ENCODE peak calls at places on chromosomes 13 and 19, in six cellular contexts. One of them, this sample, is unnamed.

GRCh38 chr13:100675660-100676129 is 1.1 kb upstream of the TMTC4 start:
- DNase-seq in activated CD4-positive, alpha-beta T cell treated with anti-CD3 and anti-CD28 coated beads, Interleukin-2, amount 50 U/mL, for 24 hours: no peak
- DNase-seq in sciatic nerve: no peak
- DNase-seq in midbrain: no peak
- DNase-seq in stimulated activated CD4-positive, alpha-beta T cell treated with anti-CD3 and anti-CD28 coated beads, Interleukin-1b, Interleukin-23, amount 100 ng/mL, for 24 hours: no peak
- DNase-seq in thyroid gland: no peak
- DNase-seq in this sample: no peak

GRCh38 chr13:47499358-47500150 is 501.5 kb downstream of the SUCLA2 start:
- DNase-seq in activated CD4-positive, alpha-beta T cell treated with anti-CD3 and anti-CD28 coated beads, Interleukin-2, amount 50 U/mL, for 24 hours: no peak
- DNase-seq in sciatic nerve: no peak
- DNase-seq in midbrain: no peak
- DNase-seq in stimulated activated CD4-positive, alpha-beta T cell treated with anti-CD3 and anti-CD28 coated beads, Interleukin-1b, Interleukin-23, amount 100 ng/mL, for 24 hours: no peak
- DNase-seq in thyroid gland: no peak
- DNase-seq in this sample: no peak

GRCh38 chr13:99135591-99135990 is 65.1 kb upstream of the UBAC2 start:
- DNase-seq in activated CD4-positive, alpha-beta T cell treated with anti-CD3 and anti-CD28 coated beads, Interleukin-2, amount 50 U/mL, for 24 hours: no peak
- DNase-seq in sciatic nerve: no peak
- DNase-seq in midbrain: no peak
- DNase-seq in stimulated activated CD4-positive, alpha-beta T cell treated with anti-CD3 and anti-CD28 coated beads, Interleukin-1b, Interleukin-23, amount 100 ng/mL, for 24 hours: no peak
- DNase-seq in thyroid gland: no peak
- DNase-seq in this sample: no peak

GRCh38 chr19:23597661-23598060 is 89.4 kb downstream of the ZNF675 start:
- DNase-seq in activated CD4-positive, alpha-beta T cell treated with anti-CD3 and anti-CD28 coated beads, Interleukin-2, amount 50 U/mL, for 24 hours: no peak
- DNase-seq in sciatic nerve: no peak
- DNase-seq in midbrain: no peak
- DNase-seq in stimulated activated CD4-positive, alpha-beta T cell treated with anti-CD3 and anti-CD28 coated beads, Interleukin-1b, Interleukin-23, amount 100 ng/mL, for 24 hours: no peak
- DNase-seq in thyroid gland: no peak
- DNase-seq in this sample: no peak

GRCh38 chr19:58544591-58545285 is 874 bp downstream of the TRIM28 start:
- DNase-seq in activated CD4-positive, alpha-beta T cell treated with anti-CD3 and anti-CD28 coated beads, Interleukin-2, amount 50 U/mL, for 24 hours: peak; percentile 52
- DNase-seq in sciatic nerve: no peak
- DNase-seq in midbrain: no peak
- DNase-seq in stimulated activated CD4-positive, alpha-beta T cell treated with anti-CD3 and anti-CD28 coated beads, Interleukin-1b, Interleukin-23, amount 100 ng/mL, for 24 hours: no peak
- DNase-seq in thyroid gland: peak; percentile 43
- DNase-seq in this sample: no peak

GRCh38 chr13:34155931-34156607 is 338.1 kb downstream of the RFC3 start:
- DNase-seq in activated CD4-positive, alpha-beta T cell treated with anti-CD3 and anti-CD28 coated beads, Interleukin-2, amount 50 U/mL, for 24 hours: no peak
- DNase-seq in sciatic nerve: no peak
- DNase-seq in midbrain: no peak
- DNase-seq in stimulated activated CD4-positive, alpha-beta T cell treated with anti-CD3 and anti-CD28 coated beads, Interleukin-1b, Interleukin-23, amount 100 ng/mL, for 24 hours: no peak
- DNase-seq in thyroid gland: no peak
- DNase-seq in this sample: peak; percentile 68

GRCh38 chr13:74795526-74795925 is 661.3 kb upstream of the KLF12 start:
- DNase-seq in activated CD4-positive, alpha-beta T cell treated with anti-CD3 and anti-CD28 coated beads, Interleukin-2, amount 50 U/mL, for 24 hours: no peak
- DNase-seq in sciatic nerve: no peak
- DNase-seq in midbrain: peak; percentile 18
- DNase-seq in stimulated activated CD4-positive, alpha-beta T cell treated with anti-CD3 and anti-CD28 coated beads, Interleukin-1b, Interleukin-23, amount 100 ng/mL, for 24 hours: no peak
- DNase-seq in thyroid gland: no peak
- DNase-seq in this sample: no peak

GRCh38 chr13:98454389-98454881 is 122.5 kb downstream of the STK24 start:
- DNase-seq in activated CD4-positive, alpha-beta T cell treated with anti-CD3 and anti-CD28 coated beads, Interleukin-2, amount 50 U/mL, for 24 hours: no peak
- DNase-seq in sciatic nerve: no peak
- DNase-seq in midbrain: peak; percentile 43
- DNase-seq in stimulated activated CD4-positive, alpha-beta T cell treated with anti-CD3 and anti-CD28 coated beads, Interleukin-1b, Interleukin-23, amount 100 ng/mL, for 24 hours: no peak
- DNase-seq in thyroid gland: peak; percentile 55
- DNase-seq in this sample: peak; percentile 96

GRCh38 chr19:2719910-2720776 is 1.0 kb downstream of the DIRAS1 start:
- DNase-seq in activated CD4-positive, alpha-beta T cell treated with anti-CD3 and anti-CD28 coated beads, Interleukin-2, amount 50 U/mL, for 24 hours: no peak
- DNase-seq in sciatic nerve: no peak
- DNase-seq in midbrain: peak; percentile 12
- DNase-seq in stimulated activated CD4-positive, alpha-beta T cell treated with anti-CD3 and anti-CD28 coated beads, Interleukin-1b, Interleukin-23, amount 100 ng/mL, for 24 hours: no peak
- DNase-seq in thyroid gland: no peak
- DNase-seq in this sample: peak; percentile 47

GRCh38 chr13:39263033-39263432 is 224.8 kb downstream of the NHLRC3 start:
- DNase-seq in activated CD4-positive, alpha-beta T cell treated with anti-CD3 and anti-CD28 coated beads, Interleukin-2, amount 50 U/mL, for 24 hours: peak; percentile 45
- DNase-seq in sciatic nerve: peak; percentile 58
- DNase-seq in midbrain: peak; percentile 78
- DNase-seq in stimulated activated CD4-positive, alpha-beta T cell treated with anti-CD3 and anti-CD28 coated beads, Interleukin-1b, Interleukin-23, amount 100 ng/mL, for 24 hours: no peak
- DNase-seq in thyroid gland: peak; percentile 24
- DNase-seq in this sample: peak; percentile 55

GRCh38 chr19:8220481-8220880 is 11.3 kb downstream of the CERS4 start:
- DNase-seq in activated CD4-positive, alpha-beta T cell treated with anti-CD3 and anti-CD28 coated beads, Interleukin-2, amount 50 U/mL, for 24 hours: no peak
- DNase-seq in sciatic nerve: no peak
- DNase-seq in midbrain: no peak
- DNase-seq in stimulated activated CD4-positive, alpha-beta T cell treated with anti-CD3 and anti-CD28 coated beads, Interleukin-1b, Interleukin-23, amount 100 ng/mL, for 24 hours: no peak
- DNase-seq in thyroid gland: no peak
- DNase-seq in this sample: peak; percentile 31

GRCh38 chr13:40146586-40147240 is 491.3 kb downstream of the COG6 start:
- DNase-seq in activated CD4-positive, alpha-beta T cell treated with anti-CD3 and anti-CD28 coated beads, Interleukin-2, amount 50 U/mL, for 24 hours: peak; percentile 34
- DNase-seq in sciatic nerve: no peak
- DNase-seq in midbrain: no peak
- DNase-seq in stimulated activated CD4-positive, alpha-beta T cell treated with anti-CD3 and anti-CD28 coated beads, Interleukin-1b, Interleukin-23, amount 100 ng/mL, for 24 hours: no peak
- DNase-seq in thyroid gland: no peak
- DNase-seq in this sample: peak; percentile 14

GRCh38 chr13:77696006-77696862 is 1.3 kb upstream of the SLAIN1 start:
- DNase-seq in activated CD4-positive, alpha-beta T cell treated with anti-CD3 and anti-CD28 coated beads, Interleukin-2, amount 50 U/mL, for 24 hours: no peak
- DNase-seq in sciatic nerve: no peak
- DNase-seq in midbrain: peak; percentile 73
- DNase-seq in stimulated activated CD4-positive, alpha-beta T cell treated with anti-CD3 and anti-CD28 coated beads, Interleukin-1b, Interleukin-23, amount 100 ng/mL, for 24 hours: no peak
- DNase-seq in thyroid gland: no peak
- DNase-seq in this sample: peak; percentile 83

GRCh38 chr19:8503506-8503905 is 1.1 kb upstream of the PRAM1 start:
- DNase-seq in activated CD4-positive, alpha-beta T cell treated with anti-CD3 and anti-CD28 coated beads, Interleukin-2, amount 50 U/mL, for 24 hours: no peak
- DNase-seq in sciatic nerve: no peak
- DNase-seq in midbrain: no peak
- DNase-seq in stimulated activated CD4-positive, alpha-beta T cell treated with anti-CD3 and anti-CD28 coated beads, Interleukin-1b, Interleukin-23, amount 100 ng/mL, for 24 hours: no peak
- DNase-seq in thyroid gland: no peak
- DNase-seq in this sample: no peak

GRCh38 chr13:34139660-34140059 is 321.7 kb downstream of the RFC3 start:
- DNase-seq in activated CD4-positive, alpha-beta T cell treated with anti-CD3 and anti-CD28 coated beads, Interleukin-2, amount 50 U/mL, for 24 hours: no peak
- DNase-seq in sciatic nerve: no peak
- DNase-seq in midbrain: no peak
- DNase-seq in stimulated activated CD4-positive, alpha-beta T cell treated with anti-CD3 and anti-CD28 coated beads, Interleukin-1b, Interleukin-23, amount 100 ng/mL, for 24 hours: no peak
- DNase-seq in thyroid gland: no peak
- DNase-seq in this sample: no peak

GRCh38 chr19:35298561-35298972 is 6.6 kb downstream of the MAG start:
- DNase-seq in activated CD4-positive, alpha-beta T cell treated with anti-CD3 and anti-CD28 coated beads, Interleukin-2, amount 50 U/mL, for 24 hours: no peak
- DNase-seq in sciatic nerve: no peak
- DNase-seq in midbrain: no peak
- DNase-seq in stimulated activated CD4-positive, alpha-beta T cell treated with anti-CD3 and anti-CD28 coated beads, Interleukin-1b, Interleukin-23, amount 100 ng/mL, for 24 hours: no peak
- DNase-seq in thyroid gland: no peak
- DNase-seq in this sample: no peak

GRCh38 chr19:11481777-11482383 is 1.0 kb upstream of the ELAVL3 start:
- DNase-seq in activated CD4-positive, alpha-beta T cell treated with anti-CD3 and anti-CD28 coated beads, Interleukin-2, amount 50 U/mL, for 24 hours: peak; percentile 74
- DNase-seq in sciatic nerve: peak; percentile 69
- DNase-seq in midbrain: peak; percentile 95
- DNase-seq in stimulated activated CD4-positive, alpha-beta T cell treated with anti-CD3 and anti-CD28 coated beads, Interleukin-1b, Interleukin-23, amount 100 ng/mL, for 24 hours: peak; percentile 42
- DNase-seq in thyroid gland: peak; percentile 46
- DNase-seq in this sample: peak; percentile 99

GRCh38 chr19:24178207-24178606 is 91.2 kb downstream of the ZNF254 start:
- DNase-seq in activated CD4-positive, alpha-beta T cell treated with anti-CD3 and anti-CD28 coated beads, Interleukin-2, amount 50 U/mL, for 24 hours: no peak
- DNase-seq in sciatic nerve: no peak
- DNase-seq in midbrain: no peak
- DNase-seq in stimulated activated CD4-positive, alpha-beta T cell treated with anti-CD3 and anti-CD28 coated beads, Interleukin-1b, Interleukin-23, amount 100 ng/mL, for 24 hours: no peak
- DNase-seq in thyroid gland: no peak
- DNase-seq in this sample: no peak

GRCh38 chr19:4910594-4911273 is 1.4 kb downstream of the UHRF1 start:
- DNase-seq in activated CD4-positive, alpha-beta T cell treated with anti-CD3 and anti-CD28 coated beads, Interleukin-2, amount 50 U/mL, for 24 hours: no peak
- DNase-seq in sciatic nerve: no peak
- DNase-seq in midbrain: peak; percentile 45
- DNase-seq in stimulated activated CD4-positive, alpha-beta T cell treated with anti-CD3 and anti-CD28 coated beads, Interleukin-1b, Interleukin-23, amount 100 ng/mL, for 24 hours: no peak
- DNase-seq in thyroid gland: no peak
- DNase-seq in this sample: no peak

GRCh38 chr13:104289400-104289799 is 1223.2 kb upstream of the SLC10A2 start:
- DNase-seq in activated CD4-positive, alpha-beta T cell treated with anti-CD3 and anti-CD28 coated beads, Interleukin-2, amount 50 U/mL, for 24 hours: no peak
- DNase-seq in sciatic nerve: no peak
- DNase-seq in midbrain: no peak
- DNase-seq in stimulated activated CD4-positive, alpha-beta T cell treated with anti-CD3 and anti-CD28 coated beads, Interleukin-1b, Interleukin-23, amount 100 ng/mL, for 24 hours: no peak
- DNase-seq in thyroid gland: no peak
- DNase-seq in this sample: no peak

GRCh38 chr13:45119990-45120864 is at the start of gene GTF2F2:
- DNase-seq in activated CD4-positive, alpha-beta T cell treated with anti-CD3 and anti-CD28 coated beads, Interleukin-2, amount 50 U/mL, for 24 hours: peak; percentile 84
- DNase-seq in sciatic nerve: peak; percentile 95
- DNase-seq in midbrain: peak; percentile 88
- DNase-seq in stimulated activated CD4-positive, alpha-beta T cell treated with anti-CD3 and anti-CD28 coated beads, Interleukin-1b, Interleukin-23, amount 100 ng/mL, for 24 hours: peak; percentile 71
- DNase-seq in thyroid gland: peak; percentile 89
- DNase-seq in this sample: peak; percentile 86

GRCh38 chr19:14479985-14480694 is 5.0 kb upstream of the PTGER1 start:
- DNase-seq in activated CD4-positive, alpha-beta T cell treated with anti-CD3 and anti-CD28 coated beads, Interleukin-2, amount 50 U/mL, for 24 hours: peak; percentile 44
- DNase-seq in sciatic nerve: no peak
- DNase-seq in midbrain: no peak
- DNase-seq in stimulated activated CD4-positive, alpha-beta T cell treated with anti-CD3 and anti-CD28 coated beads, Interleukin-1b, Interleukin-23, amount 100 ng/mL, for 24 hours: no peak
- DNase-seq in thyroid gland: no peak
- DNase-seq in this sample: peak; percentile 31

GRCh38 chr19:52533901-52534300 is 6.4 kb downstream of the ZNF808 start:
- DNase-seq in activated CD4-positive, alpha-beta T cell treated with anti-CD3 and anti-CD28 coated beads, Interleukin-2, amount 50 U/mL, for 24 hours: no peak
- DNase-seq in sciatic nerve: no peak
- DNase-seq in midbrain: no peak
- DNase-seq in stimulated activated CD4-positive, alpha-beta T cell treated with anti-CD3 and anti-CD28 coated beads, Interleukin-1b, Interleukin-23, amount 100 ng/mL, for 24 hours: no peak
- DNase-seq in thyroid gland: peak; percentile 90
- DNase-seq in this sample: no peak

GRCh38 chr13:26663801-26664200 is 96.8 kb downstream of the GPR12 start:
- DNase-seq in activated CD4-positive, alpha-beta T cell treated with anti-CD3 and anti-CD28 coated beads, Interleukin-2, amount 50 U/mL, for 24 hours: no peak
- DNase-seq in sciatic nerve: no peak
- DNase-seq in midbrain: no peak
- DNase-seq in stimulated activated CD4-positive, alpha-beta T cell treated with anti-CD3 and anti-CD28 coated beads, Interleukin-1b, Interleukin-23, amount 100 ng/mL, for 24 hours: no peak
- DNase-seq in thyroid gland: no peak
- DNase-seq in this sample: peak; percentile 66

GRCh38 chr13:102812616-102813287 is 13.8 kb downstream of the BIVM start:
- DNase-seq in activated CD4-positive, alpha-beta T cell treated with anti-CD3 and anti-CD28 coated beads, Interleukin-2, amount 50 U/mL, for 24 hours: no peak
- DNase-seq in sciatic nerve: no peak
- DNase-seq in midbrain: no peak
- DNase-seq in stimulated activated CD4-positive, alpha-beta T cell treated with anti-CD3 and anti-CD28 coated beads, Interleukin-1b, Interleukin-23, amount 100 ng/mL, for 24 hours: no peak
- DNase-seq in thyroid gland: no peak
- DNase-seq in this sample: no peak

GRCh38 chr13:33512880-33513554 is 227.5 kb upstream of the STARD13 start:
- DNase-seq in activated CD4-positive, alpha-beta T cell treated with anti-CD3 and anti-CD28 coated beads, Interleukin-2, amount 50 U/mL, for 24 hours: no peak
- DNase-seq in sciatic nerve: no peak
- DNase-seq in midbrain: no peak
- DNase-seq in stimulated activated CD4-positive, alpha-beta T cell treated with anti-CD3 and anti-CD28 coated beads, Interleukin-1b, Interleukin-23, amount 100 ng/mL, for 24 hours: no peak
- DNase-seq in thyroid gland: no peak
- DNase-seq in this sample: no peak

GRCh38 chr13:110867380-110867779 is 47.5 kb downstream of the ANKRD10 start:
- DNase-seq in activated CD4-positive, alpha-beta T cell treated with anti-CD3 and anti-CD28 coated beads, Interleukin-2, amount 50 U/mL, for 24 hours: no peak
- DNase-seq in sciatic nerve: no peak
- DNase-seq in midbrain: no peak
- DNase-seq in stimulated activated CD4-positive, alpha-beta T cell treated with anti-CD3 and anti-CD28 coated beads, Interleukin-1b, Interleukin-23, amount 100 ng/mL, for 24 hours: no peak
- DNase-seq in thyroid gland: no peak
- DNase-seq in this sample: no peak

GRCh38 chr13:76875256-76875655 is 10.9 kb downstream of the KCTD12 start:
- DNase-seq in activated CD4-positive, alpha-beta T cell treated with anti-CD3 and anti-CD28 coated beads, Interleukin-2, amount 50 U/mL, for 24 hours: no peak
- DNase-seq in sciatic nerve: no peak
- DNase-seq in midbrain: no peak
- DNase-seq in stimulated activated CD4-positive, alpha-beta T cell treated with anti-CD3 and anti-CD28 coated beads, Interleukin-1b, Interleukin-23, amount 100 ng/mL, for 24 hours: no peak
- DNase-seq in thyroid gland: no peak
- DNase-seq in this sample: no peak

GRCh38 chr19:35641515-35642151 is at the start of gene ETV2:
- DNase-seq in activated CD4-positive, alpha-beta T cell treated with anti-CD3 and anti-CD28 coated beads, Interleukin-2, amount 50 U/mL, for 24 hours: no peak
- DNase-seq in sciatic nerve: no peak
- DNase-seq in midbrain: no peak
- DNase-seq in stimulated activated CD4-positive, alpha-beta T cell treated with anti-CD3 and anti-CD28 coated beads, Interleukin-1b, Interleukin-23, amount 100 ng/mL, for 24 hours: no peak
- DNase-seq in thyroid gland: no peak
- DNase-seq in this sample: no peak

GRCh38 chr19:43318203-43318602 is 35.3 kb upstream of the CD177 start:
- DNase-seq in activated CD4-positive, alpha-beta T cell treated with anti-CD3 and anti-CD28 coated beads, Interleukin-2, amount 50 U/mL, for 24 hours: no peak
- DNase-seq in sciatic nerve: no peak
- DNase-seq in midbrain: no peak
- DNase-seq in stimulated activated CD4-positive, alpha-beta T cell treated with anti-CD3 and anti-CD28 coated beads, Interleukin-1b, Interleukin-23, amount 100 ng/mL, for 24 hours: no peak
- DNase-seq in thyroid gland: no peak
- DNase-seq in this sample: peak; percentile 67

GRCh38 chr19:6060600-6061391 is 49.5 kb downstream of the RFX2 start:
- DNase-seq in activated CD4-positive, alpha-beta T cell treated with anti-CD3 and anti-CD28 coated beads, Interleukin-2, amount 50 U/mL, for 24 hours: no peak
- DNase-seq in sciatic nerve: peak; percentile 51
- DNase-seq in midbrain: no peak
- DNase-seq in stimulated activated CD4-positive, alpha-beta T cell treated with anti-CD3 and anti-CD28 coated beads, Interleukin-1b, Interleukin-23, amount 100 ng/mL, for 24 hours: no peak
- DNase-seq in thyroid gland: no peak
- DNase-seq in this sample: no peak

GRCh38 chr13:43325636-43326035 is 302.2 kb downstream of the DNAJC15 start:
- DNase-seq in activated CD4-positive, alpha-beta T cell treated with anti-CD3 and anti-CD28 coated beads, Interleukin-2, amount 50 U/mL, for 24 hours: no peak
- DNase-seq in sciatic nerve: no peak
- DNase-seq in midbrain: peak; percentile 55
- DNase-seq in stimulated activated CD4-positive, alpha-beta T cell treated with anti-CD3 and anti-CD28 coated beads, Interleukin-1b, Interleukin-23, amount 100 ng/mL, for 24 hours: no peak
- DNase-seq in thyroid gland: no peak
- DNase-seq in this sample: no peak

GRCh38 chr13:46146898-46147297 is 35.1 kb downstream of the LCP1 start:
- DNase-seq in activated CD4-positive, alpha-beta T cell treated with anti-CD3 and anti-CD28 coated beads, Interleukin-2, amount 50 U/mL, for 24 hours: no peak
- DNase-seq in sciatic nerve: no peak
- DNase-seq in midbrain: peak; percentile 32
- DNase-seq in stimulated activated CD4-positive, alpha-beta T cell treated with anti-CD3 and anti-CD28 coated beads, Interleukin-1b, Interleukin-23, amount 100 ng/mL, for 24 hours: no peak
- DNase-seq in thyroid gland: no peak
- DNase-seq in this sample: no peak